ENCODE peak calls at places on chromosomes 6 and 20, in six cellular contexts. X, P, C, R, G and E are unnamed samples.

GRCh38 chr6:105993769-105994521 is 92.2 kb upstream of the PRDM1 start:
- DNase-seq in X (peak; percentile 88), C (peak; percentile 21), G (peak; percentile 39), R (no peak), P (no peak), E (peak; percentile 38)

GRCh38 chr6:156634971-156635371 is 142.2 kb upstream of the ARID1B start:
- DNase-seq in C (no peak), G (no peak), R (no peak), P (no peak), X (no peak), E (no peak)

GRCh38 chr20:50312682-50313187 is 122.1 kb downstream of the CEBPB start:
- DNase-seq in C (no peak), R (no peak), P (peak; percentile 90), G (no peak), X (no peak), E (no peak)

GRCh38 chr6:100614933-100615332 is 150.2 kb upstream of the SIM1 start:
- DNase-seq in G (no peak), P (no peak), R (no peak), C (no peak), X (no peak), E (no peak)

GRCh38 chr6:75204222-75204958 is 1.5 kb downstream of the COL12A1 start:
- DNase-seq in G (peak; percentile 89), R (peak; percentile 50), C (no peak), X (peak; percentile 43), P (peak; percentile 83), E (no peak)

GRCh38 chr6:1191141-1191630 is 120.7 kb upstream of the FOXQ1 start:
- DNase-seq in X (no peak), R (no peak), C (no peak), G (no peak), P (no peak), E (no peak)

GRCh38 chr20:50020283-50020682 is 37.5 kb downstream of the SNAI1 start:
- DNase-seq in G (no peak), P (no peak), C (no peak), R (no peak), X (peak; percentile 11), E (no peak)

GRCh38 chr20:49285233-49285668 is 7.4 kb upstream of the ZNFX1 start:
- DNase-seq in P (no peak), R (no peak), G (no peak), C (no peak), X (no peak), E (no peak)

GRCh38 chr6:7016238-7016637 is 91.5 kb upstream of the RREB1 start:
- DNase-seq in C (no peak), G (no peak), R (no peak), P (no peak), X (no peak), E (no peak)

GRCh38 chr6:73286752-73287151 is 23.8 kb upstream of the KHDC1 start:
- DNase-seq in C (no peak), G (no peak), X (no peak), R (no peak), P (no peak), E (no peak)

GRCh38 chr6:33886673-33887144 is 82.9 kb upstream of the MLN start:
- DNase-seq in C (no peak), X (peak; percentile 46), P (no peak), G (peak; percentile 69), R (no peak), E (no peak)

GRCh38 chr6:98695076-98695816 is 139.1 kb upstream of the POU3F2 start:
- DNase-seq in R (no peak), G (no peak), P (no peak), C (no peak), X (no peak), E (no peak)

GRCh38 chr6:28522594-28523557 is 2.8 kb upstream of the GPX5 start:
- DNase-seq in G (no peak), X (peak; percentile 75), C (no peak), R (no peak), P (no peak), E (no peak)

GRCh38 chr6:105553174-105553573 is 150.3 kb upstream of the PREP start:
- DNase-seq in P (no peak), X (no peak), R (no peak), G (peak; percentile 55), C (no peak), E (no peak)

GRCh38 chr20:45456632-45457031 is 12.9 kb upstream of the WFDC2 start:
- DNase-seq in G (peak; percentile 66), X (peak; percentile 49), R (no peak), P (no peak), C (no peak), E (no peak)

GRCh38 chr6:13624871-13625288 is 9.7 kb downstream of the NOL7 start:
- DNase-seq in R (peak; percentile 8), C (no peak), X (peak; percentile 65), P (no peak), G (peak; percentile 53), E (peak; percentile 14)

GRCh38 chr20:34515484-34516037 is 661 bp upstream of the DYNLRB1 start:
- DNase-seq in X (peak; percentile 90), R (peak; percentile 46), G (peak; percentile 80), C (peak; percentile 49), P (no peak), E (peak; percentile 67)

GRCh38 chr6:155599571-155599970 is 143.9 kb upstream of the NOX3 start:
- DNase-seq in R (no peak), P (no peak), C (no peak), G (no peak), X (no peak), E (no peak)